ENCODE peak calls at places on chromosomes 5 and 9, in four cellular contexts. One of them, this sample, is unnamed.
A peak's percentile ranks its signal among the peaks of the same experiment; 100 is the strongest.

GRCh38 chr5:91183743-91184142 is 199.4 kb downstream of the ARRDC3 start:
- DNase-seq in GM13976: no peak
- DNase-seq in transverse colon: peak; percentile 39
- DNase-seq in omental fat pad: no peak
- DNase-seq in this sample: no peak

GRCh38 chr5:38831909-38832308 is 13.9 kb upstream of the OSMR start:
- DNase-seq in GM13976: no peak
- DNase-seq in transverse colon: no peak
- DNase-seq in omental fat pad: no peak
- DNase-seq in this sample: no peak

GRCh38 chr5:102792705-102793104 is 37.6 kb downstream of the PAM start:
- DNase-seq in GM13976: no peak
- DNase-seq in transverse colon: no peak
- DNase-seq in omental fat pad: no peak
- DNase-seq in this sample: no peak

GRCh38 chr9:19629506-19629905 is 159.3 kb downstream of the SLC24A2 start:
- DNase-seq in GM13976: no peak
- DNase-seq in transverse colon: no peak
- DNase-seq in omental fat pad: no peak
- DNase-seq in this sample: no peak

GRCh38 chr5:177359860-177360259 is 2.1 kb downstream of the RGS14 start:
- DNase-seq in GM13976: no peak
- DNase-seq in transverse colon: no peak
- DNase-seq in omental fat pad: no peak
- DNase-seq in this sample: no peak

GRCh38 chr9:107807183-107807582 is 317.6 kb upstream of the KLF4 start:
- DNase-seq in GM13976: no peak
- DNase-seq in transverse colon: no peak
- DNase-seq in omental fat pad: no peak
- DNase-seq in this sample: no peak

GRCh38 chr9:124285903-124286291 is 28.1 kb downstream of the NEK6 start:
- DNase-seq in GM13976: peak; percentile 81
- DNase-seq in transverse colon: peak; percentile 80
- DNase-seq in omental fat pad: peak; percentile 39
- DNase-seq in this sample: peak; percentile 85

GRCh38 chr5:163478126-163478981 is 17.9 kb downstream of the HMMR start:
- DNase-seq in GM13976: no peak
- DNase-seq in transverse colon: no peak
- DNase-seq in omental fat pad: no peak
- DNase-seq in this sample: no peak

GRCh38 chr5:9524941-9525340 is 20.9 kb downstream of the SEMA5A start:
- DNase-seq in GM13976: no peak
- DNase-seq in transverse colon: no peak
- DNase-seq in omental fat pad: no peak
- DNase-seq in this sample: no peak

GRCh38 chr5:125245216-125245615 is 498.8 kb upstream of the ZNF608 start:
- DNase-seq in GM13976: no peak
- DNase-seq in transverse colon: no peak
- DNase-seq in omental fat pad: no peak
- DNase-seq in this sample: no peak

GRCh38 chr5:147567917-147568598 is 58.2 kb upstream of the DPYSL3 start:
- DNase-seq in GM13976: no peak
- DNase-seq in transverse colon: no peak
- DNase-seq in omental fat pad: no peak
- DNase-seq in this sample: no peak

GRCh38 chr5:142492781-142493281 is 168.0 kb upstream of the SPRY4 start:
- DNase-seq in GM13976: no peak
- DNase-seq in transverse colon: no peak
- DNase-seq in omental fat pad: no peak
- DNase-seq in this sample: no peak

GRCh38 chr5:75551471-75551870 is 39.8 kb downstream of the POLK start:
- DNase-seq in GM13976: no peak
- DNase-seq in transverse colon: no peak
- DNase-seq in omental fat pad: no peak
- DNase-seq in this sample: no peak

GRCh38 chr5:12354686-12355085 is 450.4 kb upstream of the CTNND2 start:
- DNase-seq in GM13976: no peak
- DNase-seq in transverse colon: no peak
- DNase-seq in omental fat pad: no peak
- DNase-seq in this sample: no peak

GRCh38 chr5:121299153-121299552 is 552.5 kb upstream of the FTMT start:
- DNase-seq in GM13976: no peak
- DNase-seq in transverse colon: no peak
- DNase-seq in omental fat pad: no peak
- DNase-seq in this sample: no peak

GRCh38 chr5:113034182-113034773 is 57.7 kb downstream of the DCP2 start:
- DNase-seq in GM13976: no peak
- DNase-seq in transverse colon: no peak
- DNase-seq in omental fat pad: no peak
- DNase-seq in this sample: no peak

GRCh38 chr5:64790210-64790609 is 21.5 kb downstream of the CWC27 start:
- DNase-seq in GM13976: no peak
- DNase-seq in transverse colon: no peak
- DNase-seq in omental fat pad: no peak
- DNase-seq in this sample: no peak

GRCh38 chr9:134605969-134606363 is 35.6 kb upstream of the COL5A1 start:
- DNase-seq in GM13976: no peak
- DNase-seq in transverse colon: no peak
- DNase-seq in omental fat pad: no peak
- DNase-seq in this sample: peak; percentile 8

GRCh38 chr5:160020266-160020770 is 11.4 kb downstream of the TTC1 start:
- DNase-seq in GM13976: no peak
- DNase-seq in transverse colon: no peak
- DNase-seq in omental fat pad: no peak
- DNase-seq in this sample: no peak

GRCh38 chr9:98726735-98727134 is 18.0 kb upstream of the GABBR2 start:
- DNase-seq in GM13976: no peak
- DNase-seq in transverse colon: no peak
- DNase-seq in omental fat pad: no peak
- DNase-seq in this sample: no peak

GRCh38 chr5:73945505-73945904 is 319.5 kb downstream of the ARHGEF28 start:
- DNase-seq in GM13976: no peak
- DNase-seq in transverse colon: no peak
- DNase-seq in omental fat pad: no peak
- DNase-seq in this sample: no peak

GRCh38 chr5:63127054-63127453 is 548.4 kb downstream of the LRRC70 start:
- DNase-seq in GM13976: no peak
- DNase-seq in transverse colon: no peak
- DNase-seq in omental fat pad: no peak
- DNase-seq in this sample: no peak

GRCh38 chr9:131839281-131840084 is 99.6 kb upstream of the RAPGEF1 start:
- DNase-seq in GM13976: no peak
- DNase-seq in transverse colon: peak; percentile 22
- DNase-seq in omental fat pad: no peak
- DNase-seq in this sample: peak; percentile 72

GRCh38 chr9:126228779-126229444 is 97.7 kb upstream of the MVB12B start:
- DNase-seq in GM13976: peak; percentile 89
- DNase-seq in transverse colon: peak; percentile 69
- DNase-seq in omental fat pad: peak; percentile 41
- DNase-seq in this sample: peak; percentile 82

GRCh38 chr5:143758750-143759149 is 53.2 kb upstream of the HMHB1 start:
- DNase-seq in GM13976: peak; percentile 28
- DNase-seq in transverse colon: no peak
- DNase-seq in omental fat pad: no peak
- DNase-seq in this sample: no peak

GRCh38 chr9:124008855-124009834 is 2.4 kb upstream of the LHX2 start:
- DNase-seq in GM13976: peak; percentile 34
- DNase-seq in transverse colon: no peak
- DNase-seq in omental fat pad: no peak
- DNase-seq in this sample: no peak

GRCh38 chr9:136022731-136023400 is 61.7 kb upstream of the UBAC1 start:
- DNase-seq in GM13976: no peak
- DNase-seq in transverse colon: no peak
- DNase-seq in omental fat pad: no peak
- DNase-seq in this sample: no peak
- TF ChIP-seq CTCF in GM13976: no peak
- TF ChIP-seq CTCF in transverse colon: no peak
- TF ChIP-seq CTCF in omental fat pad: no peak
- TF ChIP-seq CTCF in this sample: no peak

GRCh38 chr5:61678966-61679365 is 346.9 kb downstream of the ZSWIM6 start:
- DNase-seq in GM13976: no peak
- DNase-seq in transverse colon: peak; percentile 46
- DNase-seq in omental fat pad: no peak
- DNase-seq in this sample: no peak
- TF ChIP-seq CTCF in GM13976: no peak
- TF ChIP-seq CTCF in transverse colon: no peak
- TF ChIP-seq CTCF in omental fat pad: no peak
- TF ChIP-seq CTCF in this sample: peak; percentile 32

GRCh38 chr5:178859625-178860521 is at the start of gene ZNF354B:
- DNase-seq in GM13976: peak; percentile 91
- DNase-seq in transverse colon: peak; percentile 92
- DNase-seq in omental fat pad: peak; percentile 70
- DNase-seq in this sample: peak; percentile 92
- TF ChIP-seq CTCF in GM13976: no peak
- TF ChIP-seq CTCF in transverse colon: no peak
- TF ChIP-seq CTCF in omental fat pad: no peak
- TF ChIP-seq CTCF in this sample: peak; percentile 11

DNA sequence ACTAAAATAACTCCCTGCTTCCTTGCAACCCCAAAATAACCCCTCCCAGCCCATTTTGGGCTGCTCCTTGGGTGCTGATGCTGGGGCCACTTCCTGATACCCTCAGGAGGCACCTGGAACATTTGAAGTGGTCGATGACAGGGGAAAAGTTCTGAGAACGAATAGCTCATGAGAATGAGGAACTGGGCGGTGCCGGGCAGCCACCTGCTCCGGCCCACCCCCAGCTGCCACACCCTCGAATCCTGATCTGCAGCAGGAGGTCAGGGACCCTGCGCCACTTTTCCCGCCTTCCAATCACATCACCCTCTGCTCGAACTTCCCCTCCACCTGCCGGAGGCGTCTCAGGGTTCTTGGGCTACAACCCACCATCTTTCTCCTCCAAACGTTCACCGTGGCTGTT is 19.7 kb downstream of the HRH2 start:
- DNase-seq in GM13976: no peak
- DNase-seq in transverse colon: no peak
- DNase-seq in omental fat pad: no peak
- DNase-seq in this sample: no peak
- TF ChIP-seq CTCF in GM13976: no peak
- TF ChIP-seq CTCF in transverse colon: no peak
- TF ChIP-seq CTCF in omental fat pad: no peak
- TF ChIP-seq CTCF in this sample: no peak

GRCh38 chr5:134524826-134525686 is at the start of gene JADE2:
- DNase-seq in GM13976: peak; percentile 88
- DNase-seq in transverse colon: peak; percentile 80
- DNase-seq in omental fat pad: peak; percentile 39
- DNase-seq in this sample: peak; percentile 91
- TF ChIP-seq CTCF in GM13976: no peak
- TF ChIP-seq CTCF in transverse colon: no peak
- TF ChIP-seq CTCF in omental fat pad: no peak
- TF ChIP-seq CTCF in this sample: no peak

GRCh38 chr9:110897899-110898298 is 140.4 kb downstream of the LPAR1 start:
- DNase-seq in GM13976: no peak
- DNase-seq in transverse colon: no peak
- DNase-seq in omental fat pad: no peak
- DNase-seq in this sample: no peak
- TF ChIP-seq CTCF in GM13976: no peak
- TF ChIP-seq CTCF in transverse colon: no peak
- TF ChIP-seq CTCF in omental fat pad: no peak
- TF ChIP-seq CTCF in this sample: no peak

GRCh38 chr9:34556951-34557350 is 32.6 kb downstream of the CNTFR start:
- DNase-seq in GM13976: no peak
- DNase-seq in transverse colon: no peak
- DNase-seq in omental fat pad: no peak
- DNase-seq in this sample: no peak
- TF ChIP-seq CTCF in GM13976: no peak
- TF ChIP-seq CTCF in transverse colon: no peak
- TF ChIP-seq CTCF in omental fat pad: no peak
- TF ChIP-seq CTCF in this sample: no peak

GRCh38 chr9:115759411-115759810 is 394.2 kb upstream of the PAPPA start:
- DNase-seq in GM13976: no peak
- DNase-seq in transverse colon: no peak
- DNase-seq in omental fat pad: no peak
- DNase-seq in this sample: no peak

GRCh38 chr9:115770521-115770920 is 383.1 kb upstream of the PAPPA start:
- DNase-seq in GM13976: no peak
- DNase-seq in transverse colon: no peak
- DNase-seq in omental fat pad: no peak
- DNase-seq in this sample: no peak

GRCh38 chr9:115765060-115765459 is 388.5 kb upstream of the PAPPA start:
- DNase-seq in GM13976: no peak
- DNase-seq in transverse colon: no peak
- DNase-seq in omental fat pad: no peak
- DNase-seq in this sample: no peak

GRCh38 chr9:115766495-115766894 is 387.1 kb upstream of the PAPPA start:
- DNase-seq in GM13976: no peak
- DNase-seq in transverse colon: no peak
- DNase-seq in omental fat pad: no peak
- DNase-seq in this sample: no peak

GRCh38 chr9:115764649-115765048 is 388.9 kb upstream of the PAPPA start:
- DNase-seq in GM13976: no peak
- DNase-seq in transverse colon: no peak
- DNase-seq in omental fat pad: no peak
- DNase-seq in this sample: no peak
- TF ChIP-seq CTCF in GM13976: no peak
- TF ChIP-seq CTCF in transverse colon: no peak
- TF ChIP-seq CTCF in omental fat pad: no peak
- TF ChIP-seq CTCF in this sample: no peak

This sample was measured in Peyer's patch.